ENCODE peak calls at places on chromosomes 13 and 19, in nine cellular contexts. One of them, this sample, is unnamed.

GRCh38 chr19:28396259-28396940 is 816.6 kb downstream of the UQCRFS1 start:
- DNase-seq in AG09309: no peak
- DNase-seq in Caco-2: no peak
- DNase-seq in cardiac fibroblast: no peak
- DNase-seq in brain microvascular endothelial cell: no peak
- DNase-seq in fibroblast of pulmonary artery: no peak
- DNase-seq in uterus: no peak
- DNase-seq in astrocyte of the cerebellum: no peak
- DNase-seq in right lobe of liver: no peak
- DNase-seq in this sample: no peak

GRCh38 chr19:19506592-19506991 is 8.8 kb downstream of the TSSK6 start:
- DNase-seq in AG09309: no peak
- DNase-seq in Caco-2: no peak
- DNase-seq in cardiac fibroblast: no peak
- DNase-seq in brain microvascular endothelial cell: no peak
- DNase-seq in fibroblast of pulmonary artery: no peak
- DNase-seq in uterus: no peak
- DNase-seq in astrocyte of the cerebellum: no peak
- DNase-seq in right lobe of liver: no peak
- DNase-seq in this sample: no peak

GRCh38 chr19:29873024-29873800 is 61.4 kb downstream of the CCNE1 start:
- DNase-seq in AG09309: no peak
- DNase-seq in Caco-2: peak
- DNase-seq in cardiac fibroblast: peak
- DNase-seq in brain microvascular endothelial cell: no peak
- DNase-seq in fibroblast of pulmonary artery: peak
- DNase-seq in uterus: peak
- DNase-seq in astrocyte of the cerebellum: no peak
- DNase-seq in right lobe of liver: peak
- DNase-seq in this sample: no peak

GRCh38 chr19:10678813-10679212 is 22.4 kb upstream of the QTRT1 start:
- DNase-seq in AG09309: no peak
- DNase-seq in Caco-2: no peak
- DNase-seq in cardiac fibroblast: no peak
- DNase-seq in brain microvascular endothelial cell: no peak
- DNase-seq in fibroblast of pulmonary artery: no peak
- DNase-seq in uterus: no peak
- DNase-seq in astrocyte of the cerebellum: no peak
- DNase-seq in right lobe of liver: no peak
- DNase-seq in this sample: no peak

GRCh38 chr19:13103961-13104847 is 1.5 kb upstream of the LYL1 start:
- DNase-seq in AG09309: no peak
- DNase-seq in Caco-2: no peak
- DNase-seq in cardiac fibroblast: no peak
- DNase-seq in brain microvascular endothelial cell: no peak
- DNase-seq in fibroblast of pulmonary artery: no peak
- DNase-seq in uterus: peak
- DNase-seq in astrocyte of the cerebellum: no peak
- DNase-seq in right lobe of liver: peak
- DNase-seq in this sample: no peak

GRCh38 chr13:29846475-29847256 is 3.8 kb downstream of the UBL3 start:
- DNase-seq in AG09309: no peak
- DNase-seq in Caco-2: no peak
- DNase-seq in cardiac fibroblast: no peak
- DNase-seq in brain microvascular endothelial cell: no peak
- DNase-seq in fibroblast of pulmonary artery: no peak
- DNase-seq in uterus: no peak
- DNase-seq in astrocyte of the cerebellum: no peak
- DNase-seq in right lobe of liver: no peak
- DNase-seq in this sample: no peak

GRCh38 chr19:17035842-17036424 is 9.3 kb upstream of the CPAMD8 start:
- DNase-seq in AG09309: no peak
- DNase-seq in Caco-2: no peak
- DNase-seq in cardiac fibroblast: no peak
- DNase-seq in brain microvascular endothelial cell: no peak
- DNase-seq in fibroblast of pulmonary artery: no peak
- DNase-seq in uterus: no peak
- DNase-seq in astrocyte of the cerebellum: no peak
- DNase-seq in right lobe of liver: peak
- DNase-seq in this sample: no peak

GRCh38 chr13:110055089-110055488 is 251.9 kb downstream of the COL4A1 start:
- DNase-seq in AG09309: no peak
- DNase-seq in Caco-2: no peak
- DNase-seq in cardiac fibroblast: peak
- DNase-seq in brain microvascular endothelial cell: no peak
- DNase-seq in fibroblast of pulmonary artery: no peak
- DNase-seq in uterus: no peak
- DNase-seq in astrocyte of the cerebellum: no peak
- DNase-seq in right lobe of liver: no peak
- DNase-seq in this sample: no peak

GRCh38 chr13:21674271-21675009 is 3.6 kb downstream of the FGF9 start:
- DNase-seq in AG09309: no peak
- DNase-seq in Caco-2: no peak
- DNase-seq in cardiac fibroblast: no peak
- DNase-seq in brain microvascular endothelial cell: no peak
- DNase-seq in fibroblast of pulmonary artery: no peak
- DNase-seq in uterus: no peak
- DNase-seq in astrocyte of the cerebellum: no peak
- DNase-seq in right lobe of liver: no peak
- DNase-seq in this sample: no peak

GRCh38 chr13:25353344-25353743 is 18.4 kb upstream of the ATP8A2 start:
- DNase-seq in AG09309: no peak
- DNase-seq in Caco-2: no peak
- DNase-seq in cardiac fibroblast: no peak
- DNase-seq in brain microvascular endothelial cell: no peak
- DNase-seq in fibroblast of pulmonary artery: no peak
- DNase-seq in uterus: no peak
- DNase-seq in astrocyte of the cerebellum: no peak
- DNase-seq in right lobe of liver: no peak
- DNase-seq in this sample: no peak

GRCh38 chr19:54137913-54138776 is 583 bp downstream of the CNOT3 start:
- DNase-seq in AG09309: no peak
- DNase-seq in Caco-2: no peak
- DNase-seq in cardiac fibroblast: no peak
- DNase-seq in brain microvascular endothelial cell: no peak
- DNase-seq in fibroblast of pulmonary artery: no peak
- DNase-seq in uterus: peak
- DNase-seq in astrocyte of the cerebellum: no peak
- DNase-seq in right lobe of liver: no peak
- DNase-seq in this sample: no peak
- TF ChIP-seq CTCF in AG09309: peak
- TF ChIP-seq CTCF in Caco-2: no peak
- TF ChIP-seq CTCF in cardiac fibroblast: no peak
- TF ChIP-seq CTCF in brain microvascular endothelial cell: no peak
- TF ChIP-seq CTCF in fibroblast of pulmonary artery: no peak
- TF ChIP-seq CTCF in uterus: no peak
- TF ChIP-seq CTCF in astrocyte of the cerebellum: no peak
- TF ChIP-seq CTCF in right lobe of liver: no peak
- TF ChIP-seq CTCF in this sample: no peak

GRCh38 chr19:23002690-23003422 is at the start of gene ZNF728:
- DNase-seq in AG09309: no peak
- DNase-seq in Caco-2: no peak
- DNase-seq in cardiac fibroblast: no peak
- DNase-seq in brain microvascular endothelial cell: no peak
- DNase-seq in fibroblast of pulmonary artery: no peak
- DNase-seq in uterus: peak
- DNase-seq in astrocyte of the cerebellum: no peak
- DNase-seq in right lobe of liver: peak
- DNase-seq in this sample: peak
- H3K4me3 ChIP-seq in AG09309: peak
- H3K4me3 ChIP-seq in Caco-2: no peak
- H3K4me3 ChIP-seq in cardiac fibroblast: no peak
- H3K4me3 ChIP-seq in brain microvascular endothelial cell: no peak
- H3K4me3 ChIP-seq in fibroblast of pulmonary artery: no peak
- H3K4me3 ChIP-seq in uterus: peak
- H3K4me3 ChIP-seq in astrocyte of the cerebellum: no peak
- H3K4me3 ChIP-seq in right lobe of liver: peak
- H3K4me3 ChIP-seq in this sample: peak

GRCh38 chr13:47220453-47221150 is 323.7 kb upstream of the HTR2A start:
- DNase-seq in AG09309: no peak
- DNase-seq in Caco-2: no peak
- DNase-seq in cardiac fibroblast: peak
- DNase-seq in brain microvascular endothelial cell: peak
- DNase-seq in fibroblast of pulmonary artery: peak
- DNase-seq in uterus: no peak
- DNase-seq in astrocyte of the cerebellum: no peak
- DNase-seq in right lobe of liver: no peak
- DNase-seq in this sample: no peak
- TF ChIP-seq CTCF in AG09309: no peak
- TF ChIP-seq CTCF in Caco-2: no peak
- TF ChIP-seq CTCF in cardiac fibroblast: no peak
- TF ChIP-seq CTCF in brain microvascular endothelial cell: peak
- TF ChIP-seq CTCF in fibroblast of pulmonary artery: no peak
- TF ChIP-seq CTCF in uterus: no peak
- TF ChIP-seq CTCF in astrocyte of the cerebellum: no peak
- TF ChIP-seq CTCF in right lobe of liver: no peak
- TF ChIP-seq CTCF in this sample: no peak

DNA sequence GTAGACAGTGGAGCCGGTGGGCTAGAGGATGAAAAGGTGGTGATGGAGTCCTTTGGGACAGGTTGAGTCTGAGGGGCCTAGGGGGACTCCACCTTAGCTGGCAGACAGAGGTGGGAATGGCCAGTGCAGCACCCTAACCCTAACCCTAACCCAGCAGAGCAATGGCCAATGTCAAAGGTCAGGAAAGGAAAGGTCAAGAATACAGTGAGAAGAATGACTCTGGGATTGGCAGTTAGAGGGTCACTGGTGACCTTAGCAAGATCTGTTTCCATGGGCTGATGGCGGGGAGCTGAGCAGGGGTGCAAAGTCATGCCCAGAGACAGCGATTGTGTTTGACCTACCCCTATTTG is 16.6 kb downstream of the GNA15 start:
- DNase-seq in AG09309: no peak
- DNase-seq in Caco-2: no peak
- DNase-seq in cardiac fibroblast: no peak
- DNase-seq in brain microvascular endothelial cell: no peak
- DNase-seq in fibroblast of pulmonary artery: no peak
- DNase-seq in uterus: no peak
- DNase-seq in astrocyte of the cerebellum: no peak
- DNase-seq in right lobe of liver: no peak
- DNase-seq in this sample: no peak
- H3K4me3 ChIP-seq in AG09309: no peak
- H3K4me3 ChIP-seq in Caco-2: no peak
- H3K4me3 ChIP-seq in cardiac fibroblast: no peak
- H3K4me3 ChIP-seq in brain microvascular endothelial cell: no peak
- H3K4me3 ChIP-seq in fibroblast of pulmonary artery: no peak
- H3K4me3 ChIP-seq in uterus: no peak
- H3K4me3 ChIP-seq in astrocyte of the cerebellum: no peak
- H3K4me3 ChIP-seq in right lobe of liver: no peak
- H3K4me3 ChIP-seq in this sample: no peak

DNA sequence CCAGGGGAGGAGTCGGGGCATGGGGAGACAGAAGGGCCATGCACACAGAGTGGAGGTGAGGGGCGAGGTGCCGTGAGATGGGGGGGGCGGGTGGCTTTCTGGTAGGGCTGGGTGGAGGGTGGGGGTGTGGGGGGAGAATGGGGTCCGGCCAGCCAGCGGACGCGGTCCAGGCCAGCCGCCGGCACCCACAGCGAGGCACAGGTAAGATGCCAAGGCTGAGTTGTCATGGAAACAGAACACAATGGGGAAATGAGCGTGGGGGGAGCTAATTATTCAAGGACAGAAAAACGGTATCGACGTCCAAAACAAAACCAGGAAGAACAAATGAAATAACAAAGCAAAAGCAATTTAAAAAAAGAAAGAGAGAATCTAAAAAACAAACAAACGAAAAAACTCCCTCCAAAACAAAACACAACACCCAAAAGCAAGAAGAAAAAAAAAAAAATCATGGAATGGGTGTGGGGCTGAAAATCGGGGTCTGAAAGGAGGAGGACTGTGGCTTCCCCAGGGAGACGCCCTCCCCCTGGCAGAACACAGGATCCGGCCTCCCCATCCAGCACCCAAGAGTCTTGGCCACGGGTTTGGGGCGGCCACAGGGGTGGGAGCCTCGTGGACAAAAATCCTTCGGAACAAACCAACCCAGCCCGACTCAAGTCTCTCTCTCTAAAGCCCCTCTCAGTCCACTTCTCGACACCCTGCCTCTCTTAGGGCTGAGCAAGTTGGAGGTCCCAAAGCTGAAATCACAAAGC is 92.5 kb downstream of the PTPRS start:
- DNase-seq in AG09309: no peak
- DNase-seq in Caco-2: no peak
- DNase-seq in cardiac fibroblast: no peak
- DNase-seq in brain microvascular endothelial cell: no peak
- DNase-seq in fibroblast of pulmonary artery: no peak
- DNase-seq in uterus: no peak
- DNase-seq in astrocyte of the cerebellum: no peak
- DNase-seq in right lobe of liver: no peak
- DNase-seq in this sample: no peak
- TF ChIP-seq CTCF in AG09309: no peak
- TF ChIP-seq CTCF in Caco-2: no peak
- TF ChIP-seq CTCF in cardiac fibroblast: no peak
- TF ChIP-seq CTCF in brain microvascular endothelial cell: no peak
- TF ChIP-seq CTCF in fibroblast of pulmonary artery: no peak
- TF ChIP-seq CTCF in uterus: no peak
- TF ChIP-seq CTCF in astrocyte of the cerebellum: no peak
- TF ChIP-seq CTCF in right lobe of liver: no peak
- TF ChIP-seq CTCF in this sample: no peak

DNA sequence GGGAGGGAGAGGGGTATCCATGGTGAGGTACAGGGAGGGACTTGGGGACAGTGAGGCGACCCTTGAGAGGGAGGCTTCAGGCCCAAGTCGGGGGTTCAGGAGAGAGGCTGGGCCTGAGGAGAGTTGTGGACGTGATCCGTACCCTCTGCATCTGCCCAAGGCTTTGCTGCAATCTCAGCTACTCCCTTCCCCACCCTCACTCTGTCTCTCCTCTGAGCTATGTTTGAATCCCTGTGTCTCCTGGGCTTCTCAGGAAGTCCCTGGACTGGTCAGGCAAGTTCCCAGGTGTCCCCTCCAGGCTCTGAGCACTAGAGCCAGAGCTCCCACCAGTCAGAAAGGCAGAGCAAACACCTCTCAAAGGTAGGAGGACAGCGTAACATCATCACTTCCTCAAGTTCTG is 1.8 kb downstream of the LIN37 start:
- DNase-seq in AG09309: no peak
- DNase-seq in Caco-2: no peak
- DNase-seq in cardiac fibroblast: no peak
- DNase-seq in brain microvascular endothelial cell: no peak
- DNase-seq in fibroblast of pulmonary artery: no peak
- DNase-seq in uterus: no peak
- DNase-seq in astrocyte of the cerebellum: no peak
- DNase-seq in right lobe of liver: no peak
- DNase-seq in this sample: no peak
- H3K4me3 ChIP-seq in AG09309: no peak
- H3K4me3 ChIP-seq in Caco-2: no peak
- H3K4me3 ChIP-seq in cardiac fibroblast: no peak
- H3K4me3 ChIP-seq in brain microvascular endothelial cell: no peak
- H3K4me3 ChIP-seq in fibroblast of pulmonary artery: no peak
- H3K4me3 ChIP-seq in uterus: no peak
- H3K4me3 ChIP-seq in astrocyte of the cerebellum: no peak
- H3K4me3 ChIP-seq in right lobe of liver: no peak
- H3K4me3 ChIP-seq in this sample: no peak